ENCODE peak calls at places on chromosomes 13 and 19, in nine cellular contexts. W is GM10248, B is HFF-Myc, I is AG09309, G is lower lobe of right lung, Q is stomach, C is upper lobe of right lung, S is heart right ventricle, X is foreskin fibroblast. O is an unnamed sample.

GRCh38 chr13:29073762-29074161 is 253.6 kb downstream of the MTUS2 start:
- DNase-seq in W (no peak), B (no peak), I (no peak), G (no peak), Q (no peak), C (no peak), S (no peak), X (no peak), O (no peak)

GRCh38 chr13:94419304-94419943 is 60.1 kb downstream of the DCT start:
- DNase-seq in W (no peak), B (no peak), I (no peak), G (no peak), Q (no peak), C (no peak), S (no peak), X (peak; percentile 82), O (no peak)

GRCh38 chr13:112510987-112511715 is 76.8 kb downstream of the TUBGCP3 start:
- DNase-seq in W (no peak), B (no peak), I (no peak), G (no peak), Q (no peak), C (no peak), S (no peak), X (no peak), O (no peak)

GRCh38 chr19:34269081-34269480 is 14.7 kb downstream of the GARRE1 start:
- DNase-seq in W (no peak), B (no peak), I (no peak), G (no peak), Q (no peak), C (no peak), S (no peak), X (no peak), O (no peak)

GRCh38 chr19:14000691-14001365 is 5.3 kb downstream of the RFX1 start:
- DNase-seq in W (no peak), B (no peak), I (no peak), G (peak; percentile 31), Q (no peak), C (no peak), S (no peak), X (no peak), O (no peak)

GRCh38 chr19:13051581-13052165 is 51.0 kb downstream of the LYL1 start:
- DNase-seq in W (peak; percentile 40), B (no peak), I (no peak), G (peak; percentile 90), Q (peak; percentile 88), C (peak; percentile 93), S (no peak), X (no peak), O (no peak)

GRCh38 chr13:25648996-25649633 is 277.3 kb downstream of the ATP8A2 start:
- DNase-seq in W (no peak), B (no peak), I (no peak), G (no peak), Q (no peak), C (no peak), S (no peak), X (no peak), O (no peak)

GRCh38 chr13:111093634-111094033 is 21.5 kb upstream of the ARHGEF7 start:
- DNase-seq in W (no peak), B (no peak), I (no peak), G (no peak), Q (no peak), C (no peak), S (no peak), X (no peak), O (no peak)

GRCh38 chr13:48562296-48563066 is 29.6 kb upstream of the RCBTB2 start:
- DNase-seq in W (peak; percentile 77), B (no peak), I (no peak), G (no peak), Q (no peak), C (no peak), S (no peak), X (no peak), O (peak; percentile 73)

GRCh38 chr19:49981603-49982593 is 20.9 kb upstream of the SIGLEC11 start:
- DNase-seq in W (no peak), B (no peak), I (no peak), G (no peak), Q (no peak), C (no peak), S (no peak), X (no peak), O (no peak)

GRCh38 chr13:108895220-108895704 is 265.9 kb downstream of the MYO16 start:
- DNase-seq in W (no peak), B (no peak), I (no peak), G (no peak), Q (no peak), C (no peak), S (no peak), X (peak; percentile 28), O (no peak)

GRCh38 chr19:31214086-31214485 is 135.2 kb downstream of the TSHZ3 start:
- DNase-seq in W (no peak), B (peak; percentile 98), I (peak; percentile 97), G (peak; percentile 61), Q (peak; percentile 63), C (peak; percentile 65), S (peak; percentile 41), X (peak; percentile 99), O (no peak)

GRCh38 chr13:84542348-84542747 is 660.1 kb upstream of the SLITRK1 start:
- DNase-seq in W (no peak), B (no peak), I (no peak), G (no peak), Q (no peak), C (no peak), S (no peak), X (no peak), O (no peak)

GRCh38 chr13:103812966-103813365 is 746.7 kb upstream of the SLC10A2 start:
- DNase-seq in W (no peak), B (no peak), I (no peak), G (no peak), Q (no peak), C (no peak), S (no peak), X (no peak), O (no peak)

GRCh38 chr13:70714993-70715392 is 606.7 kb upstream of the KLHL1 start:
- DNase-seq in W (no peak), B (no peak), I (no peak), G (no peak), Q (no peak), C (no peak), S (no peak), X (no peak), O (no peak)
- TF ChIP-seq CTCF in W (no peak), B (no peak), I (no peak), G (no peak), Q (no peak), C (no peak), S (no peak), X (no peak), O (no peak)

DNA sequence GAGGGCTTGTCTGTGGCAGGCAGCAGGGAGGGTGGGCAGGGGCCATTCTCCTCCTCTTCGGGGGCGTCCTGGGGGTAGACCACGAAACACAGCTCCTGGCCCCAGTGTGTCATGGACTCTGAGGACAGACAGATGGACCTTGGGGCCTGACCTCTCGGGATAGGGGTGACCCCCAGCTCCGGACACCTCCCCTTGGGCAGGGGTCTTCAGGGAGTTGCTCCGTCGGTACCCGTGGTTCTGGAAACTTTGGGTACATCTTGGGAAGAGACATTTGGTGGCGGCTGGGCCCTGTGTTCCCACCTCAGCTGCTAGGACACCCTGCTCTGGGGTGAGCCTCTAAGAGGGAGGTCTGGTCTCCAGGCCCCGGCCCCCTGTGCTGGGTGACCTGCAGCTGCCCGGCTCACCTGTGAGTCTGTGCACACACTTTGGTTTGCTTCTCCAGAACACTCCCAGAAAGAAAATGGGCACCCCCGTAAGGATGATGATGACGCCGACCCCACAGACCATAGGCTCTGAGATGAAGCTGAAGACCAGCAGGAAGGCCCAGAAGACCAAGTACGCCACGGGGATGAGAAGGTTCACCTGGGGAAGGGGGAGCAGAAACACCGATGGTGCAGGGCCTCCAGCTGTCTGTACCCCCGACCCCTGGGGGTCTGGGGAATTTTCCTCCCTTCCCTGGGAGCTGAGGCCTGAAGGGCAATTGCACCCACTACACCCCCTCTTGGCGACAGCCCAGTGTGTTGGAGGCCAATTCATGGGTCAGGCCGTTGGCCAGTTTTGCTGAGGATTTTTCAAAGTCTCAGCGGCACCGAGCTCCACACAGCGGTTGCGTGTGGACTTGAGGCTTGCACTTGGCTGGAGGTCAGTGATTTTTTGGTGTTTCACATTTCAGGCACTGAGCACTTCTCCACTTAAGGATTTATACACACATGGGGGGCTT is 15.0 kb downstream of the LRP3 start:
- DNase-seq in W (no peak), B (no peak), I (no peak), G (no peak), Q (no peak), C (no peak), S (no peak), X (no peak), O (no peak)
- TF ChIP-seq CTCF in W (no peak), B (no peak), I (no peak), G (no peak), Q (no peak), C (no peak), S (no peak), X (no peak), O (no peak)

DNA sequence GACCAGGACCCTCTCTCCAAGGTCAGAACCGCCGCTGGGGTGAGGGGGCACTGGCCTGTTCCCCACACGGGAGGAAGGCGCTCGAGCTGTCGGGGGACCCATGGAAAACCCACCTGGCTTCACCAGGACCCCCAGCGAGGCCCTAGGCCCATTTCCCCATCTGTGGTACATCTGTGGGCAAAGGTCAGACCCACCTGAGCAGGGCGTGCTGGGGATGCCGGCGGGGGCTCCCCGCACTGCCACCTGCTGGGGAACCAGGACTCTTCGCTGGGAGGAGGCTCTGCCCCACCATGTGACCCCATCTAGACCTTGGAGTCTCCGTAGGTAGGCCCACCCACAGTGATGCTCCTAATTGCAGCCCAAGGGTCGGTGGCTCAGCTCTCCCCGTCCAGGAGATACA is 511 bp downstream of the WDR88 start:
- DNase-seq in W (no peak), B (no peak), I (no peak), G (no peak), Q (no peak), C (no peak), S (no peak), X (no peak), O (no peak)
- TF ChIP-seq CTCF in W (peak; percentile 24), B (peak; percentile 47), I (peak; percentile 25), G (no peak), Q (no peak), C (no peak), S (no peak), X (peak; percentile 16), O (no peak)

GRCh38 chr19:27773318-27774094 is 1439.4 kb downstream of the UQCRFS1 start:
- DNase-seq in W (no peak), B (no peak), I (no peak), G (no peak), Q (no peak), C (no peak), S (no peak), X (no peak), O (no peak)

GRCh38 chr19:27774337-27774736 is 1438.6 kb downstream of the UQCRFS1 start:
- DNase-seq in W (no peak), B (no peak), I (no peak), G (no peak), Q (no peak), C (no peak), S (no peak), X (no peak), O (no peak)

GRCh38 chr19:27775395-27775794 is 1437.6 kb downstream of the UQCRFS1 start:
- DNase-seq in W (no peak), B (no peak), I (no peak), G (no peak), Q (no peak), C (no peak), S (no peak), X (no peak), O (no peak)

GRCh38 chr19:27776020-27776419 is 1436.9 kb downstream of the UQCRFS1 start:
- DNase-seq in W (no peak), B (no peak), I (no peak), G (no peak), Q (no peak), C (no peak), S (no peak), X (peak; percentile 17), O (no peak)

GRCh38 chr19:27774827-27775226 is 1438.1 kb downstream of the UQCRFS1 start:
- DNase-seq in W (no peak), B (no peak), I (no peak), G (no peak), Q (no peak), C (no peak), S (no peak), X (no peak), O (no peak)
- TF ChIP-seq CTCF in W (no peak), B (peak; percentile 39), I (peak; percentile 11), G (no peak), Q (no peak), C (peak; percentile 11), S (peak; percentile 12), X (peak; percentile 29), O (no peak)

O was measured in GM13976.